ENCODE peak calls at places on chromosomes 7 and 10, in seven cellular contexts. One of them, this sample, is unnamed. For H3K9me3 and H3K4me1, the result is how much of the 10 kb centered on the place peaks cover.

GRCh38 chr7:1555046-1555812 is 776 bp downstream of the TMEM184A start:
- DNase-seq in IMR-90: peak
- DNase-seq in hepatocyte: peak
- DNase-seq in endodermal cell: peak
- DNase-seq in adrenal gland: peak
- DNase-seq in A549: peak
- DNase-seq in tibial nerve: no peak
- DNase-seq in this sample: peak

GRCh38 chr10:104931723-104932122 is 290.6 kb downstream of the SORCS3 start:
- DNase-seq in IMR-90: no peak
- DNase-seq in hepatocyte: no peak
- DNase-seq in endodermal cell: no peak
- DNase-seq in adrenal gland: no peak
- DNase-seq in A549: no peak
- DNase-seq in tibial nerve: no peak
- DNase-seq in this sample: no peak

GRCh38 chr10:132616170-132616994 is 78.8 kb downstream of the INPP5A start:
- DNase-seq in IMR-90: no peak
- DNase-seq in hepatocyte: no peak
- DNase-seq in endodermal cell: no peak
- DNase-seq in adrenal gland: no peak
- DNase-seq in A549: no peak
- DNase-seq in tibial nerve: no peak
- DNase-seq in this sample: peak

GRCh38 chr10:122515588-122516231 is 44.8 kb upstream of the DMBT1 start:
- DNase-seq in IMR-90: peak
- DNase-seq in hepatocyte: no peak
- DNase-seq in endodermal cell: no peak
- DNase-seq in adrenal gland: no peak
- DNase-seq in A549: no peak
- DNase-seq in tibial nerve: no peak
- DNase-seq in this sample: no peak

GRCh38 chr7:158399762-158400161 is 187.9 kb downstream of the PTPRN2 start:
- DNase-seq in IMR-90: no peak
- DNase-seq in hepatocyte: no peak
- DNase-seq in endodermal cell: no peak
- DNase-seq in adrenal gland: no peak
- DNase-seq in A549: no peak
- DNase-seq in tibial nerve: no peak
- DNase-seq in this sample: no peak

GRCh38 chr10:5628366-5628765 is 38.0 kb downstream of the ASB13 start:
- DNase-seq in IMR-90: peak
- DNase-seq in hepatocyte: peak
- DNase-seq in endodermal cell: no peak
- DNase-seq in adrenal gland: no peak
- DNase-seq in A549: no peak
- DNase-seq in tibial nerve: no peak
- DNase-seq in this sample: peak

GRCh38 chr10:102431452-102432124 is 786 bp downstream of the CUEDC2 start:
- DNase-seq in IMR-90: no peak
- DNase-seq in hepatocyte: peak
- DNase-seq in endodermal cell: no peak
- DNase-seq in adrenal gland: no peak
- DNase-seq in A549: peak
- DNase-seq in tibial nerve: no peak
- DNase-seq in this sample: no peak

GRCh38 chr7:116977172-116977571 is 23.9 kb downstream of the ST7 start:
- DNase-seq in IMR-90: peak
- DNase-seq in hepatocyte: no peak
- DNase-seq in endodermal cell: no peak
- DNase-seq in adrenal gland: no peak
- DNase-seq in A549: no peak
- DNase-seq in tibial nerve: no peak
- DNase-seq in this sample: no peak

GRCh38 chr7:105791926-105792325 is 84.5 kb downstream of the ATXN7L1 start:
- DNase-seq in IMR-90: no peak
- DNase-seq in hepatocyte: no peak
- DNase-seq in endodermal cell: no peak
- DNase-seq in adrenal gland: no peak
- DNase-seq in A549: no peak
- DNase-seq in tibial nerve: no peak
- DNase-seq in this sample: no peak

GRCh38 chr10:102627446-102628293 is 16.6 kb upstream of the TRIM8 start:
- DNase-seq in IMR-90: peak
- DNase-seq in hepatocyte: peak
- DNase-seq in endodermal cell: peak
- DNase-seq in adrenal gland: no peak
- DNase-seq in A549: peak
- DNase-seq in tibial nerve: no peak
- DNase-seq in this sample: peak

GRCh38 chr7:63039882-63040281 is 958.8 kb upstream of the ZNF722 start:
- DNase-seq in IMR-90: no peak
- DNase-seq in hepatocyte: no peak
- DNase-seq in endodermal cell: no peak
- DNase-seq in adrenal gland: no peak
- DNase-seq in A549: no peak
- DNase-seq in tibial nerve: no peak
- DNase-seq in this sample: no peak
- H3K9me3 ChIP-seq in IMR-90: half or more
- H3K9me3 ChIP-seq in hepatocyte: under half
- H3K9me3 ChIP-seq in endodermal cell: half or more
- H3K9me3 ChIP-seq in adrenal gland: under half
- H3K9me3 ChIP-seq in A549: under half
- H3K9me3 ChIP-seq in tibial nerve: under half
- H3K9me3 ChIP-seq in this sample: under half

GRCh38 chr7:27105161-27106122 is 3.0 kb upstream of the HOXA2 start:
- DNase-seq in IMR-90: peak
- DNase-seq in hepatocyte: no peak
- DNase-seq in endodermal cell: no peak
- DNase-seq in adrenal gland: no peak
- DNase-seq in A549: no peak
- DNase-seq in tibial nerve: no peak
- DNase-seq in this sample: no peak
- TF ChIP-seq CTCF in IMR-90: no peak
- TF ChIP-seq CTCF in hepatocyte: no peak
- TF ChIP-seq CTCF in endodermal cell: no peak
- TF ChIP-seq CTCF in adrenal gland: no peak
- TF ChIP-seq CTCF in A549: no peak
- TF ChIP-seq CTCF in tibial nerve: no peak
- TF ChIP-seq CTCF in this sample: no peak

GRCh38 chr10:97494151-97494550 is 4.1 kb downstream of the MMS19 start:
- DNase-seq in IMR-90: no peak
- DNase-seq in hepatocyte: no peak
- DNase-seq in endodermal cell: no peak
- DNase-seq in adrenal gland: no peak
- DNase-seq in A549: no peak
- DNase-seq in tibial nerve: no peak
- DNase-seq in this sample: no peak

GRCh38 chr10:97494863-97495506 is 3.2 kb downstream of the MMS19 start:
- DNase-seq in IMR-90: peak
- DNase-seq in hepatocyte: peak
- DNase-seq in endodermal cell: peak
- DNase-seq in adrenal gland: no peak
- DNase-seq in A549: no peak
- DNase-seq in tibial nerve: no peak
- DNase-seq in this sample: no peak

GRCh38 chr10:97485647-97486281 is 12.5 kb downstream of the MMS19 start:
- DNase-seq in IMR-90: no peak
- DNase-seq in hepatocyte: no peak
- DNase-seq in endodermal cell: no peak
- DNase-seq in adrenal gland: no peak
- DNase-seq in A549: no peak
- DNase-seq in tibial nerve: no peak
- DNase-seq in this sample: no peak

GRCh38 chr10:97490592-97490991 is 7.6 kb downstream of the MMS19 start:
- DNase-seq in IMR-90: no peak
- DNase-seq in hepatocyte: no peak
- DNase-seq in endodermal cell: no peak
- DNase-seq in adrenal gland: no peak
- DNase-seq in A549: no peak
- DNase-seq in tibial nerve: no peak
- DNase-seq in this sample: no peak
- H3K4me1 ChIP-seq in IMR-90: under half
- H3K4me1 ChIP-seq in hepatocyte: under half
- H3K4me1 ChIP-seq in endodermal cell: under half
- H3K4me1 ChIP-seq in adrenal gland: under half
- H3K4me1 ChIP-seq in A549: under half
- H3K4me1 ChIP-seq in tibial nerve: under half
- H3K4me1 ChIP-seq in this sample: under half

DNA sequence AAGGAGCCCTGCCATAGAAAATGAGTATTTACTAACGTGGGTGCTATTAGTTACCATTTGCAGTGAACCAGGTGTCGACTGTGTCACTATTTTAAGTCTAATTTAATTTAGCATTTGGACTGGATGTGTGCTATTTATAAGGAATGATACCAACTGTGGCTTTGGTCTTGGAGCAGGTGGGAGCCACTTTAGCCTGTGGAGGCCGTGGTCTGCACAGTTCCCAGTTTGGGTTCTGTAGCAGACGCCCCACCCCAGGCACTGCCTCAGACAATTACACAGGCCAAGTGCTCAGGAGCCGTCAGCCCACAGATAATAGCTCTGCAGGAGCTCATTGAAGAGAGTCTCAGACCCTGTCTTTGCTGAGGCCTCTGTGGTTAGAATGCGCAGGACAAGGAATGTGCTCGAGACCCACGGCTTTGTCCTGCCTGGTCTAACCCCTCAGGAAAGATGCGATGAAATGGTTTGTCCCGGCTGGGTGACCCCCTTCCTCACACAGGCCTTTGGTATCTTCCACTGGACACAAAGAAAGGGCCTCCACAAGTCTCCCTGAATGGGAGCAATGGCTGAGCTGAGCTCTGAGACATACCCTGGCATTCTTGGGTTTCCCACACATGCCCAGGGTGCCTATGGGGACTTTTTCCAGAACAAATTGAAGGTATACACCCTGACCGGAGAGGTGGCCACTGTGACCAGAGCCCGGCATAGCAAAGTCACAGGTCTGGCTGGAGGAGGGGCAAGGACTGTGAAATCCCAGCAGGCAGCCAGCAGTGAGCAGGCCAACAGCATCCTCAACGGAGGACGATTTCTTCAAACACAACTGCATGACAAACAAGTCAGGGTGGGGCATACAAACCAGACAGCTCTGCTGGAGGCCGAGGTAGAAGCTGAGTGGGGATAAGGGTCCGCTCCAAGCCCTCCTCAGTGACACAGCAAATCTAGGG is 251.2 kb downstream of the ARHGAP12 start:
- DNase-seq in IMR-90: no peak
- DNase-seq in hepatocyte: no peak
- DNase-seq in endodermal cell: peak
- DNase-seq in adrenal gland: no peak
- DNase-seq in A549: no peak
- DNase-seq in tibial nerve: no peak
- DNase-seq in this sample: no peak
- H3K9me3 ChIP-seq in IMR-90: under half
- H3K9me3 ChIP-seq in hepatocyte: under half
- H3K9me3 ChIP-seq in endodermal cell: under half
- H3K9me3 ChIP-seq in adrenal gland: under half
- H3K9me3 ChIP-seq in A549: under half
- H3K9me3 ChIP-seq in tibial nerve: under half
- H3K9me3 ChIP-seq in this sample: under half

DNA sequence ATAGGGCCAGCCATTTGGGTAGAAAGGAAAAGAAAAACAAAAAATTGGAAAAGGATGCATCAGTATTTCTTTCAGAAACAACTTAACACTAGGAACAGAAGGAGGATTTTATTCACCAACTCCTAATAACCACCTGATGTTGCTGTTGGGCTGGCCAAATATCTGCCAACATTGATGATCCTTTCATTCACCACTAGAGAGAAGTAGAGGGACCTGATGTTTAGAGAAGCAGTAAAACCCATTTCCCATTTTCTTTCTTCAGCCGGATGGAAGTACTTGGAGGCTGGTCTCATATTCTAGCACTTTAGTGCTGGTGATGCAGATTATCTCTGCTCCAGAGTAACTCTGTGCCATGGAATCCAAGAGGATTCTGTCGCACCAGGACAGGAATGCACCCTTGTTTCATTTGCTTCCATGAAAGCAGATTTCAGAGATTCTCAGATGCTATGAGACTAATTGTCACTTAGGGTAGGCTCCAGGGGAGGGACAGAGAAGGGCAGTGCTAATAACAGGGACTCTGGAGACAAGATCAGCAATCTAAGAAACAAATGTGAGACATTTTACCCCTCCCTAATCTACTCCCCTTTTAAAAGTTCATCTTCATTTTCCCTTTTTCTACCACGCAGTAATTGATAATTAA is 3.1 kb downstream of the KLLN start:
- DNase-seq in IMR-90: peak
- DNase-seq in hepatocyte: peak
- DNase-seq in endodermal cell: peak
- DNase-seq in adrenal gland: peak
- DNase-seq in A549: peak
- DNase-seq in tibial nerve: peak
- DNase-seq in this sample: no peak
- TF ChIP-seq CTCF in IMR-90: peak
- TF ChIP-seq CTCF in hepatocyte: peak
- TF ChIP-seq CTCF in endodermal cell: peak
- TF ChIP-seq CTCF in adrenal gland: peak
- TF ChIP-seq CTCF in A549: peak
- TF ChIP-seq CTCF in tibial nerve: peak
- TF ChIP-seq CTCF in this sample: peak

GRCh38 chr7:150479023-150479716 is 28.7 kb downstream of the GIMAP8 start:
- DNase-seq in IMR-90: no peak
- DNase-seq in hepatocyte: no peak
- DNase-seq in endodermal cell: no peak
- DNase-seq in adrenal gland: no peak
- DNase-seq in A549: no peak
- DNase-seq in tibial nerve: no peak
- DNase-seq in this sample: no peak
- H3K4me1 ChIP-seq in IMR-90: under half
- H3K4me1 ChIP-seq in hepatocyte: under half
- H3K4me1 ChIP-seq in endodermal cell: under half
- H3K4me1 ChIP-seq in adrenal gland: under half
- H3K4me1 ChIP-seq in A549: under half
- H3K4me1 ChIP-seq in tibial nerve: under half
- H3K4me1 ChIP-seq in this sample: under half

DNA sequence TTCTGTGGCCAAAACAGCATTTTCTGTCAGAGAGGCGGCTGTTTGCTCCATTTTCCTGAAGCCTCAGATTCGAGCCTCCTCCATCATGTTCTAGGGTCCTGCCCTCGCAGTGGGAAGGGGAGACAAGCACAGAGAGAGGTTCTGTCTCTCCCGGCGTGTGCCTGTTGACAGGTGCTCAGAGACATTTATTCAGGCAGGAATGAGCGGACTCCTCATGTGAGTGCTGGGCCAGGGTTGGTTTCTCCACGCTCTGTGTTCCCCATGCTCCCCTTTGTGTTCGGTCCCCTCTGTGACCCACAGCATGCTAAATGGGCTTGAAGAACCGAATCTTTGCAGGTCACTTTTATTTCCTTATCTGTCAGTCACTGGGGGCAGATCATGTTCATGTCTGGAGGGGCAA is 374.6 kb downstream of the GLRX3 start:
- DNase-seq in IMR-90: no peak
- DNase-seq in hepatocyte: no peak
- DNase-seq in endodermal cell: no peak
- DNase-seq in adrenal gland: no peak
- DNase-seq in A549: no peak
- DNase-seq in tibial nerve: no peak
- DNase-seq in this sample: no peak
- H3K9me3 ChIP-seq in IMR-90: half or more
- H3K9me3 ChIP-seq in hepatocyte: under half
- H3K9me3 ChIP-seq in endodermal cell: under half
- H3K9me3 ChIP-seq in adrenal gland: under half
- H3K9me3 ChIP-seq in A549: under half
- H3K9me3 ChIP-seq in tibial nerve: under half
- H3K9me3 ChIP-seq in this sample: under half

GRCh38 chr7:48101880-48102448 is 12.9 kb downstream of the UPP1 start:
- DNase-seq in IMR-90: no peak
- DNase-seq in hepatocyte: no peak
- DNase-seq in endodermal cell: peak
- DNase-seq in adrenal gland: no peak
- DNase-seq in A549: no peak
- DNase-seq in tibial nerve: no peak
- DNase-seq in this sample: no peak
- TF ChIP-seq CTCF in IMR-90: no peak
- TF ChIP-seq CTCF in hepatocyte: no peak
- TF ChIP-seq CTCF in endodermal cell: peak
- TF ChIP-seq CTCF in adrenal gland: no peak
- TF ChIP-seq CTCF in A549: peak
- TF ChIP-seq CTCF in tibial nerve: no peak
- TF ChIP-seq CTCF in this sample: no peak

This sample was measured in uterus.